ENCODE peak calls at places on chromosomes 12 and 14, in six cellular contexts. B is AG10803, K is breast epithelium, F is upper lobe of right lung, V is cardiac muscle cell, A is cardiac fibroblast. M is an unnamed sample.

GRCh38 chr14:68865542-68865941 is 72.7 kb upstream of the ZFP36L1 start:
- DNase-seq in K (no peak), A (no peak), B (no peak), F (no peak), V (no peak), M (no peak)

GRCh38 chr12:12668005-12668404 is 28.0 kb downstream of the GPR19 start:
- DNase-seq in A (no peak), V (no peak), F (no peak), B (no peak), K (no peak), M (no peak)

GRCh38 chr14:82500222-82500621 is 966.6 kb upstream of the SEL1L start:
- DNase-seq in B (no peak), K (no peak), F (no peak), A (no peak), V (no peak), M (no peak)

GRCh38 chr12:77113971-77114370 is 48.6 kb upstream of the E2F7 start:
- DNase-seq in V (no peak), A (no peak), F (no peak), B (no peak), K (no peak), M (no peak)

GRCh38 chr12:96571101-96571862 is 81.9 kb downstream of the CFAP54 start:
- DNase-seq in A (no peak), K (no peak), V (no peak), F (no peak), B (no peak), M (no peak)

GRCh38 chr12:78406776-78407335 is 457.7 kb upstream of the SYT1 start:
- DNase-seq in A (peak), F (no peak), K (no peak), V (no peak), B (peak), M (no peak)

GRCh38 chr12:74514098-74514872 is 23.4 kb upstream of the ATXN7L3B start:
- DNase-seq in A (no peak), V (no peak), B (no peak), F (no peak), K (no peak), M (no peak)

GRCh38 chr14:21868442-21869046 is 194.9 kb upstream of the OR4E1 start:
- DNase-seq in B (peak), A (peak), F (no peak), V (peak), K (no peak), M (peak)

GRCh38 chr14:65195042-65195719 is 92.9 kb upstream of the MAX start:
- DNase-seq in V (no peak), A (no peak), K (no peak), B (no peak), F (no peak), M (no peak)

GRCh38 chr12:45351921-45352670 is 136.2 kb downstream of the ANO6 start:
- DNase-seq in F (no peak), K (no peak), V (no peak), A (no peak), B (no peak), M (no peak)

GRCh38 chr12:64229796-64230195 is 7.7 kb upstream of the KICS2 start:
- DNase-seq in V (no peak), K (no peak), B (no peak), F (no peak), A (no peak), M (no peak)

GRCh38 chr12:219891-220352 is 6.0 kb upstream of the SLC6A12 start:
- DNase-seq in V (peak), F (peak), B (peak), A (peak), K (peak), M (no peak)

GRCh38 chr12:100234166-100234565 is 32.7 kb downstream of the DEPDC4 start:
- DNase-seq in A (peak), F (no peak), B (peak), K (no peak), V (peak), M (no peak)

GRCh38 chr14:60217713-60218112 is 31.3 kb upstream of the PPM1A start:
- DNase-seq in V (peak), B (no peak), K (no peak), F (no peak), A (no peak), M (no peak)

GRCh38 chr12:72075891-72076557 is 137.4 kb downstream of the TPH2 start:
- DNase-seq in A (no peak), F (peak), K (no peak), V (no peak), B (no peak), M (no peak)

GRCh38 chr14:96797943-96798349 is 764 bp downstream of the VRK1 start:
- DNase-seq in A (no peak), V (no peak), B (no peak), F (no peak), K (no peak), M (no peak)

GRCh38 chr12:54824402-54824801 is 29.9 kb upstream of the MUCL1 start:
- DNase-seq in F (no peak), V (no peak), B (no peak), A (no peak), K (no peak), M (no peak)

GRCh38 chr14:101219896-101220703 is 316.6 kb upstream of the RTL1 start:
- DNase-seq in A (no peak), B (no peak), V (no peak), K (no peak), F (no peak), M (no peak)

GRCh38 chr12:66603981-66604380 is 74.9 kb downstream of the GRIP1 start:
- DNase-seq in V (no peak), A (no peak), F (no peak), B (no peak), K (no peak), M (no peak)

GRCh38 chr12:92827836-92828431 is 101.2 kb downstream of the EEA1 start:
- DNase-seq in F (no peak), V (peak), A (peak), B (peak), K (no peak), M (peak)

GRCh38 chr14:50047274-50047676 is 69.1 kb downstream of the VCPKMT start:
- DNase-seq in B (no peak), F (no peak), K (no peak), V (no peak), A (no peak), M (no peak)

GRCh38 chr12:30440826-30441602 is 254.7 kb downstream of the IPO8 start:
- DNase-seq in B (peak), V (peak), K (no peak), F (no peak), A (peak), M (no peak)

GRCh38 chr12:77231548-77231947 is 166.2 kb upstream of the E2F7 start:
- DNase-seq in K (peak), A (peak), F (peak), B (peak), V (no peak), M (peak)

GRCh38 chr12:32478166-32478565 is 78.8 kb downstream of the FGD4 start:
- DNase-seq in F (no peak), B (no peak), A (no peak), K (no peak), V (no peak), M (no peak)

GRCh38 chr12:49330032-49330619 is 6.9 kb downstream of the C1QL4 start:
- DNase-seq in F (no peak), V (no peak), B (no peak), K (peak), A (no peak), M (no peak)

GRCh38 chr12:132321321-132322118 is 7.9 kb downstream of the GALNT9 start:
- DNase-seq in A (no peak), B (no peak), K (no peak), F (no peak), V (no peak), M (no peak)

GRCh38 chr12:102806592-102806991 is 110.5 kb downstream of the PAH start:
- DNase-seq in F (no peak), A (no peak), K (no peak), B (no peak), V (no peak), M (no peak)

GRCh38 chr14:96634481-96634880 is 132.3 kb downstream of the PAPOLA start:
- DNase-seq in V (no peak), K (no peak), F (no peak), A (no peak), B (no peak), M (no peak)

GRCh38 chr14:25116607-25117006 is 66.7 kb upstream of the STXBP6 start:
- DNase-seq in K (no peak), B (peak), F (no peak), V (no peak), A (peak), M (no peak)

GRCh38 chr14:46651526-46652144 is at the start of gene RPL10L:
- DNase-seq in K (no peak), V (no peak), F (no peak), B (no peak), A (no peak), M (no peak)
- TF ChIP-seq CTCF in K (no peak), V (no peak), F (no peak), B (no peak), A (peak), M (no peak)

DNA sequence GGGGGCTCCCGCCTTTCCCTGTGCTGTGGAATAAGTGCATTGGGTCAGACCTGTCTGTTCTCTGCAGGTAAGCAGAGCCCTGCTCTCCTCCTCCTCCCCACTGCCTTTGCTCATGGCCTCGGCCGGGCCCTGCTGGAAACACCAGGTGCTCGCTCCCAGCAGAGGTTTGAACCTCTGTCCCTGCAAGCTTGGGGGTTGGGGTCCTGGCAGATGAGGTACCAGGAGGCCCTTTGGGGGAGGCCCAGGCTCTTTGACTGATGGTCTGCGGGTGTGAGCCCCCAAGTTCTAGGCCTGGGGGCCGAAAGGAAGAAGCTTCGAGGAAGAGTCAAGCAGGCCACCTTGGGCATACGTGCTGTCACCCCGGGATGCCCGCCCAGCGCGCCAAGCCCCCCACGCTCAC is 22.1 kb upstream of the CEP170B start:
- DNase-seq in K (peak), A (no peak), B (no peak), V (no peak), F (no peak), M (no peak)
- H3K4me3 ChIP-seq in K (peak), A (no peak), B (no peak), V (no peak), F (peak), M (no peak)

GRCh38 chr12:119020377-119021360 is 39.3 kb downstream of the SRRM4 start:
- DNase-seq in A (no peak), V (peak), K (no peak), B (no peak), F (peak), M (no peak)
- TF ChIP-seq CTCF in A (peak), V (no peak), K (no peak), B (no peak), F (peak), M (no peak)

DNA sequence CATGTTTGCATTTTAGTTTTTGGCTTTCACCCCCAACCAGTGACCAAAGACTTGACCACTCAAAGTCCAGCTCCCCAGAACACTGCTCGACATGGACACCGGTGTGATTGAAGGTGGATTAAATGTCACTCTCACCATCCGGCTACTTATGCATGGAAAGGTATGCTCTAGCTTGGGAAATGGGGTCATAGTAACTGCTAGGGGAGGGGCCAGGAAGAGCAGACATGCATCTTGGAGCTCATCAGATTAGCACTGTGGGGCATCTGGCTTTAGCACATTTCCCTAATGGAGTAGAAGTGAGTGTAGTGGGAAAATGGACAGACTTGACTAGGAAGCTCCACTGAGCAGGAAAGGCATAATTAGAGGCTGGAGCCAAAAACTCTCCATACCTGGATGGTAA is 2.8 kb downstream of the PCBP2 start:
- DNase-seq in A (no peak), B (no peak), V (no peak), K (no peak), F (no peak), M (no peak)
- H3K4me3 ChIP-seq in A (no peak), B (no peak), V (no peak), K (peak), F (no peak), M (no peak)

DNA sequence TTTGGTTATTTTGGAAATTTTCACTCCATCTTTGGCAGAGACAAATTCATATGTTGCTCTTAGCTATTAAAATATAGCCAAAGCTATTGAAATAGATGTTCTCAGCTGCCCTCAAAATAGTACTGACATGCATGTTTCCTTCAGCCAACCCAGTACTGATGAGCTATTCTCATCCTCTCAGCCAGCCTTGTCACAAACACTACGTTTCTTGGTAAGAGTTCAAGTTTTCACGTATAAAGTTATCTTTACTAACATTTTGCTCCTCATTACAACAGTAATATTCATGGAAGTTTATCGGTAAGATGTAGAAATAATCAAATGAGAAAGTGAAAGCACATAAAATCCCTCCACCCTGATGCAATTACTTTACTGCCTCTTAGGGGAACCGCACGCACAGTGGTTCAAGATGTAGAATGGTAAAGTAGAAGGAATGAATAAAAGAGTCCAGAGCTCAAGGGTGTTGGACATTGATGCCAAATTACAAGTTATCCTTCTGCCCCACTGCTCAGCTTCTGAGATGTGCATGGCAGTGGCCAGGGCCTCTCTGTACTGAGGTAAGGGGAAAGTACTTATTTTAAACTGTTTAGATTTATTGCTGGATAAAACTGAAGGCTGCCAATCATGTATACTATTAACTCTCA is 20.7 kb downstream of the GCH1 start:
- DNase-seq in B (peak), K (no peak), F (no peak), A (peak), V (no peak), M (no peak)
- TF ChIP-seq CTCF in B (no peak), K (no peak), F (no peak), A (no peak), V (no peak), M (no peak)

DNA sequence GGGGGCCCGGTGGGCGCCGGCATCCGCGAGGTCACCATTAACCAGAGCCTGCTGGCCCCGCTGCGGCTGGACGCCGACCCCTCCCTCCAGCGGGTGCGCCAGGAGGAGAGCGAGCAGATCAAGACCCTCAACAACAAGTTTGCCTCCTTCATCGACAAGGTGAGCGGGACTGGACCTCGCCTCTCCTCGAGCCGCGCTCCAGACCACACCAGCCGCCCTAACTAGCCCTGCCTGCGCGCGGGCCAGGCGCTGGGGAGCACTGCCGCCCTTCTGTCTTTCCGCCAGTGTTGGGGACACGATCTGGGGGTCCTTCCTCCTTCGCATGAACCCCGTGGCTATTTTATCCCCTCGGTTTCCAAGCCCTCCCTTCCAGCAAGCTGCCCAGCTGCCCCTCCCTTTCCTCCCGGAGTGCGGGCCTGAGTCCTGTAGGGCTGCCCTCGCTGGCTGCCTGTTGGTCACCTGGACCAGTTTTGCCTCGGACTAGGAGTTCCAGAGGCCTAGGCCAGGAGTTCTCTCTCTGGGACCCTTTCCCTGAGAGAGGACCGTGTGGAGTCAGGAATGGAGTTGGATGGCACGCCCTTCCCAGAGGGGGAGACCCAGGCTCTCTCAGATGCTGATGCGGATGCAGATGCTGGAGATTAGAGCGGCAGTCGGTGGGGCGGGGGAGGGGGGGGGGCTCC is 559 bp downstream of the KRT7 start:
- DNase-seq in K (peak), A (no peak), V (no peak), B (no peak), F (peak), M (no peak)
- H3K4me3 ChIP-seq in K (peak), A (no peak), V (no peak), B (peak), F (peak), M (no peak)

DNA sequence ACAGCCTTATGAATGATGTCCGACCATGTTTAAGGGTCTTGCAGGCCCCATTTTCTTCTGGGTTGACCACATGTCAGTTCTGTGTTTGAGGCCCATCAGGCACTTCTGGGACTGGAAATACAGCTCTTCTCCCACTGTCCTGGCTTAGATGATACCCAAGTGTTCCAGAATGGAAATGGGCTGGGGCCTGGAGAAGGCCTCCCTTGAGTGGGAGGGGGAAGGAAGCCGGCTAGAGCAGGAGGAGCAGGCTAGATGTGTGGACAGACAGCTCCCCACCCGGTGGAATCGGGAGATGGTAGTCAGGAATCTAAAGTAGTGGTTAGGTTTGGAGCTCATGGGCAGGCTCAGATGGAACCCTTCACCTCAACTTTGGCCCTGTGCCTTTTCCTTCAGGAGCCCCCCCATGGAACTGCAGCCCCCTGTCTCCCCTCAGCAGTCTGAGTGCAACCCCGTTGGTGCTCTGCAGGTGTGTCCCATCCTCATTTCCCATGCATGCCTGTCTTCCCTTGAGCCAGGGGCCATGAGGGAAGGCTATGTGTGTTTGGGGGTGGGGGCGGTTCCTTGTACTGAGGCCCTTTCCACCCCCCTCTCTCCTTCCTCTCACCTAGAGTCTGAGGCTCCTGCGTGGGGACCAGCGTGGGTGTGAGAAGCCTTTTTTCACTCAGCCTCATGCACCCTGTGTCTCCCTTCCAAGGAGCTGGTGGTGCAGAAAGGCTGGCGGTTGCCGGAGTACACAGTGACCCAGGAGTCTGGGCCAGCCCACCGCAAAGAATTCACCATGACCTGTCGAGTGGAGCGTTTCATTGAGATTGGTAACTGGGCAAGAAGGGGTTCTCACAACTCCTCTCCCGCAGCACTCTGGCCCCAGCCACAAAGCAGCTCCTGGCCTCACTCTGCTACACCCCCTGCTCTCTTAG is 3.0 kb downstream of the NPFF start:
- DNase-seq in B (no peak), A (no peak), F (peak), V (no peak), K (no peak), M (no peak)
- TF ChIP-seq CTCF in B (no peak), A (no peak), F (no peak), V (peak), K (no peak), M (no peak)

GRCh38 chr14:38199076-38199475 is 8.6 kb upstream of the SSTR1 start:
- DNase-seq in V (no peak), F (no peak), K (no peak), B (no peak), A (no peak), M (no peak)
- H3K4me3 ChIP-seq in V (no peak), F (no peak), K (no peak), B (no peak), A (no peak), M (no peak)